ENCODE peak calls at places on chromosomes 16 and 17, in four cellular contexts. K is hepatocyte; W is GM06990; M is activated CD8-positive, alpha-beta T cell treated with anti-CD3 and anti-CD28 coated beads for 36 hours. H is an unnamed sample.

GRCh38 chr17:2591040-2591640 is 2.3 kb upstream of the PAFAH1B1 start:
- DNase-seq in W (no peak), K (no peak), M (no peak), H (peak)

GRCh38 chr17:49789278-49789578 is 747 bp downstream of the KAT7 start:
- DNase-seq in K (no peak), M (no peak), W (no peak), H (no peak)

GRCh38 chr17:27807567-27808470 is 7.5 kb upstream of the NOS2 start:
- DNase-seq in W (peak), K (peak), M (peak), H (no peak)

GRCh38 chr17:19263621-19264010 is 26.4 kb downstream of the EPN2 start:
- DNase-seq in K (no peak), W (no peak), M (no peak), H (no peak)

GRCh38 chr17:74119049-74119580 is 84.4 kb upstream of the RPL38 start:
- DNase-seq in M (no peak), K (no peak), W (no peak), H (no peak)

GRCh38 chr16:51473091-51473490 is 322.0 kb upstream of the SALL1 start:
- DNase-seq in W (no peak), M (no peak), K (no peak), H (no peak)

GRCh38 chr17:556431-556995 is 158.1 kb downstream of the VPS53 start:
- DNase-seq in M (no peak), W (no peak), K (no peak), H (no peak)

GRCh38 chr17:79667746-79668145 is 56.9 kb upstream of the RBFOX3 start:
- DNase-seq in M (no peak), K (no peak), W (no peak), H (no peak)

GRCh38 chr17:65553646-65554567 is 7.5 kb downstream of the AXIN2 start:
- DNase-seq in K (no peak), M (no peak), W (no peak), H (no peak)

GRCh38 chr17:39920218-39921210 is 2.1 kb upstream of the GSDMB start:
- DNase-seq in K (peak), W (peak), M (peak), H (no peak)

GRCh38 chr17:63358111-63358839 is 87.8 kb downstream of the CYB561 start:
- DNase-seq in M (no peak), W (no peak), K (no peak), H (no peak)

GRCh38 chr16:68728558-68728957 is 8.5 kb upstream of the CDH1 start:
- DNase-seq in M (no peak), W (no peak), K (no peak), H (no peak)

GRCh38 chr17:16909472-16909871 is 62.4 kb downstream of the TNFRSF13B start:
- DNase-seq in M (no peak), W (no peak), K (no peak), H (no peak)

GRCh38 chr17:73776978-73777567 is 132.8 kb upstream of the SDK2 start:
- DNase-seq in K (no peak), W (no peak), M (no peak), H (no peak)

GRCh38 chr17:78327880-78328279 is 32.0 kb downstream of the SOCS3 start:
- DNase-seq in K (no peak), W (no peak), M (no peak), H (no peak)

GRCh38 chr16:85178596-85178995 is 66.3 kb upstream of the CIBAR2 start:
- DNase-seq in K (no peak), W (no peak), M (no peak), H (no peak)

GRCh38 chr16:17389392-17389791 is 81.4 kb downstream of the XYLT1 start:
- DNase-seq in M (no peak), K (no peak), W (no peak), H (no peak)

GRCh38 chr17:47696717-47697642 is 3.0 kb downstream of the TBKBP1 start:
- DNase-seq in K (no peak), M (no peak), W (no peak), H (no peak)

GRCh38 chr16:67393111-67393789 is at the start of gene TPPP3:
- DNase-seq in M (peak), K (peak), W (no peak), H (peak)

GRCh38 chr17:78313735-78314648 is 45.9 kb downstream of the SOCS3 start:
- DNase-seq in M (peak), K (peak), W (peak), H (peak)

GRCh38 chr17:67602974-67603373 is 114.8 kb upstream of the NOL11 start:
- DNase-seq in M (peak), W (peak), K (peak), H (no peak)

GRCh38 chr17:82868715-82869131 is 28.9 kb upstream of the ZNF750 start:
- DNase-seq in W (no peak), M (no peak), K (no peak), H (no peak)

GRCh38 chr16:69443809-69444611 is 19.6 kb downstream of the CYB5B start:
- DNase-seq in M (peak), K (no peak), W (peak), H (no peak)

GRCh38 chr17:65374966-65375365 is 186.5 kb downstream of the AXIN2 start:
- DNase-seq in W (no peak), K (no peak), M (no peak), H (no peak)

GRCh38 chr17:46776298-46777005 is 42.0 kb downstream of the WNT3 start:
- DNase-seq in M (no peak), W (no peak), K (no peak), H (no peak)

GRCh38 chr17:1111599-1112443 is 68.0 kb downstream of the ABR start:
- DNase-seq in M (no peak), K (no peak), W (no peak), H (no peak)

GRCh38 chr16:66267287-66268137 is 99.0 kb upstream of the CDH5 start:
- DNase-seq in M (no peak), W (no peak), K (no peak), H (peak)

GRCh38 chr17:40347319-40348135 is 17.0 kb downstream of the GJD3 start:
- DNase-seq in M (no peak), W (no peak), K (no peak), H (no peak)

GRCh38 chr17:15436399-15437369 is 30.7 kb downstream of the CDRT4 start:
- DNase-seq in W (no peak), M (peak), K (peak), H (no peak)

GRCh38 chr17:59786213-59786535 is 78.7 kb downstream of the VMP1 start:
- DNase-seq in K (no peak), W (no peak), M (no peak), H (no peak)
- TF ChIP-seq CTCF in K (no peak), W (no peak), M (no peak), H (no peak)

DNA sequence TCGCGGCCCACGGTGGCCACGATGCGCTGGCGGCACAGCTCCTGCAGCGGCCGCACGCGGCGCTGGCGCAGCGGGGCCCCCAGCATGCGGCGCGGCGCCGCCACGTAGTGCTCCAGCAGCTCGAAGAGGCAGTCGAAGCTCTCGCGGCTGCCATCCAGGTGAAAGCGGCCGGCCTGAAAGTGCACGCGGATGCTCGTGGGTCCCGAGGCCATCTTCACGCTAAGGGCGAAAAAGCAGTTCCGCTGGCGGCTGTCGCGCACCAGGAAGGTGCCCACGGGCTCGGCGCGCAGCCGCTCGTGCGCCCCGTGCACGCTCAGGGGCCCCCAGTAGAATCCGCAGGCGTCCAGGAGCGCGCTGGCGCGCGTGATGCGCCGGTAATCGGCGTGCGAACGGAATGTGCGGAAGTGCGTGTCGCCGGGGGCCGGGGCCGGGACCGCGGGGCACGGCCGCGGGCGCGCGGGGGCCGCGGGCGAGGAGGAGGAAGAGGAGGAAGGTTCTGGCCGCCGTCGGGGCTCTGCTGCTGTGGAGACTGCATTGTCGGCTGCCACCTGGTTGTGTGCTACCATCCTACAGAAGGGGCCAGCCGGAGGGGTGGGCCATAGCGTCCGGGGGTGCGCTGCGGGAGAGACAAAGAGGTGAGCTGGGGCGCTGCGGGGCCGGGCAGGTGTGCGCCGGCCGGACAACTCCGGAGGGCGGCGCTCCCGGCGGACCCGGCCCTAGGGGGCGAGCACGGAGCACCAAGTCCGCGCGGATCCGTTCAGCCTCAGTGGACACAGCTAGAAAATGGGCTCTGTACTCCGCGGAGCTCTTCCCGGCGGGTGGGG is 879 bp downstream of the SOCS1 start:
- DNase-seq in W (peak), M (peak), K (peak), H (no peak)
- TF ChIP-seq CTCF in W (no peak), M (no peak), K (no peak), H (no peak)

DNA sequence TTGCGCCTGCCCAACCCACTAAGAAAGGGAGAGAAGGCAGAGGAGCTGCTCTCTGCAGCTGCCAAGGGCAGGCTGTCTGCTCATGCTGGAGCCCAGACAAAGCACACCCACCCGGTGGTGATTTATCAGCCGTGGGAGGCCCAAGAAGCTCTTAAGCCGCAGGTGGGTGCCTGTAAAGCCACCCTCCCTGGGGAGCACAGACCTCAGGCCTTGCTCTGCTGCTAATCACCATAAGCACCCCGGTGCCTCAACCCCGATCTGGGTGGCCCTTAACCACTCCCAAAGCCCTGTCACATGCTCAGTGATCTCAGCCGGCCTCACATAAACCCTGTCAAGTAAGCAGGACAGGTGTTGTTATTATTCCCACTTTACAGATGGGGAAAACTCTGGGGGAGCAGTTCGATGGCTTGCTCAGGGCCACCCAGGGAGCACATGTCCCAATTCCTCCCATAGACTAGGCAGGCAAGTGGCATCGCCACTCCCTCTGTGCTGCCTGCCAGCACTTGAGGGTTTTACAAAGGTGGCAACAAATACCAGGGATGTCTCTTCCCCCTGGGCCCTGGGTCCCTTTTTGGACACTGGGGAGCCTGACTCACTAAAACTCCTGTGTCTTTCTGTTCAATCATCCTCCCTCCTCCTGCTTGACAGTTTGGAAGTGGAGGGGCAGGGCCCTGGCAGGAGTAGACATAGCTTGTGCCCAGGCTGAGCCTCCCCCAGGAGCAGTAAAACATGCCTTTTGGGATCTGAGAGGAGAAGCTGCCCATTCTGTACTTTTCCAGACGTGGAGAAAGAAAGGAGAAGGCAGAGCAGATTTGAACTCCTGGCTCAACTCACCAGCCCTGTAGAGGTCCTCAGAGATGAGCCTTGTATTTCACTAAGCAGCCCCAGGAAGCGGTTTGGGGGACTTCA is 299.3 kb downstream of the SOX9 start:
- DNase-seq in W (peak), K (peak), M (no peak), H (no peak)
- TF ChIP-seq CTCF in W (peak), K (no peak), M (no peak), H (no peak)

DNA sequence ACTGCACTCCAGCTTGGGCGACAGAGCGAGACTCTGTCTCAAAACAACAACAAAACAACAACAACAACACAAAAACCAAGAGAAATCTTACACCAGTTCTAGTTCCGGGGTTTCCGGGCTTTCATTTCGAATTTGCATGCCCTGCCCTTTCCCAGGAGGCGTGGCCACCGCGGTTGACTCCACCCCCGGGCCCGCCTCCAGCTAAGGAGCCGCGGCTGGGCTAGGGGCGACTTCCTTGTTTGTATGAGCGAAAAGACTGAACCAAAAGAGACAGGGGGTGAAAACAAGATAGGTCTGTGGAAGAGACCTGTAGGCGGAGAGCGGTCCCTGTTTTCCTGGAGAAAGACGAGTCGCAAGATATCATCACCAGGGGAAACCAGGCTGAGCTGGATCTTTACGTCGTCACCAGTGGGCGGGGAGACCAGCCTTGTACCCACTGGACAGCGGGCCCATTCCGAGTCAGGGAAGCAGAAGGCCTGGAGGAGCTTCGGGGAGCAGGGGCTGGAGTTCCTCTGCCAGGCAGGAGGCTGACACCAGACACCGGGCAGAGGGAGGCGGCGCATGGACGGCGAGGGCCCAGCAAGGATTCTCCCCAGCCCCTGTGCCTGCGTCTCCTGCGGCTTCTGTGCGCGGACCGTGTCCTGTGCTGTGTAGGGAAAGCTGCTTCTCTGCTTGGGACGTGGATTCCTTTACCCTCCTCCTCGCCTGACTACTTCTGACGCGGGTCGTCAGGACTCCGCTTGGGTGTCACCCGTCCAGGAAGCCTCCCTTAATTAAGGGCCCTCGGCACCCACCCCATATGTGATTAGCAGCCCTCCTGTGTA is 10.4 kb upstream of the ARL4D start:
- DNase-seq in W (peak), K (peak), M (peak), H (peak)
- TF ChIP-seq CTCF in W (no peak), K (no peak), M (no peak), H (no peak)

DNA sequence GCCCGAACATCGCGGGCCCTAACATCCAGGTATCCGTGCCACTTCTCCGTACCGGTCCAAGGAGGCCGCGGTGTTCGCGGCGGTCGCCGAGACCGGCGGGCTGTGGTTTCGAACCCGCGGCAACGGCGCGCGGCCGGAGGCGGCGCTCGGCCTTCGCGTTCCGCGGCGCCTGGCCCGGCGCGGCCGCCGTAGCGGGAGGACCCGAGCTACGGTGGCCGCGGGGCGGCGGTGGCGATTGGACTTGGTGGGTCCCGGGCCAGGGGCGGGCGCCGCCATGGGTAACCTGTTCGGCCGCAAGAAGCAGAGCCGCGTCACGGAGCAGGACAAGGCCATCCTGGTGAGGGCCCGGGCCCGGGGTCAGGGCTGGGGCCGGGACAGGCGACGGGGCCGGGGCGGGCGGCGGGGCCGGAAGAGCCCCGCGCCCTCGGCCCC is at the start of gene CHMP6:
- DNase-seq in K (peak), W (peak), M (peak), H (peak)
- TF ChIP-seq CTCF in K (no peak), W (no peak), M (no peak), H (peak)

GRCh38 chr17:38447502-38448095 is 19.3 kb downstream of the ARHGAP23 start:
- DNase-seq in M (no peak), K (no peak), W (no peak), H (no peak)
- TF ChIP-seq CTCF in M (no peak), K (no peak), W (no peak), H (no peak)

DNA sequence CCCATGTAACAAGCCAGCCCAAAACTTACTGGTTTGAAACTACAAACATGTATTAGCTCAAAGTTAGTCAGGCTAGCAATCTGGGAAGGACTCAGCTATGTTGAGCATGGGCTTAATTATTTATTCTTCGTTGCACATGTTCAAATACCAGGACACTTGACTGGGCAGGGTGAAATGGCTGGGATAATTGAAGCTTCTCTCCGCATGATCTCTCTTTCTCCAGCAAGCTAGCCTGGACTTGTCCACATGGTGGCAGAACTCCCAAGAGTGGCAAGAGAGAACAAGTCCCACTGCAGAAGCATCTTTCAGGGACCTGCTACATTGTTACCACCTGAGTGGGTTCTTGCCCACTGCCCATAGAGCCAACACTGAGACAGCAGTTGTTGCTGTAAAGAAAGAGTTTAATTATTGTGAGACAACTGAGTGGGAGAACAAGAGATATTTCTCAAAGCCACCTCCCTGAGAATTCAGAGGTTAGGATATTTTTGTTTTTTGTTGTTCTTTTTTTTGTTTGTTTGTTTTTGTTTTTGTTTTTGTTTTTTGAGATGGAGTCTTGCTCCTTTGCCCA is 16.8 kb upstream of the ATF7IP2 start:
- DNase-seq in M (no peak), W (no peak), K (no peak), H (no peak)
- TF ChIP-seq CTCF in M (no peak), W (peak), K (no peak), H (no peak)

GRCh38 chr17:81254955-81255717 is 16.0 kb downstream of the NDUFAF8 start:
- DNase-seq in M (no peak), W (no peak), K (peak), H (no peak)
- TF ChIP-seq CTCF in M (no peak), W (peak), K (peak), H (peak)

GRCh38 chr16:1351582-1352362 is at the start of the genes GNPTG and TSR3:
- DNase-seq in K (peak), M (peak), W (peak), H (peak)
- TF ChIP-seq CTCF in K (no peak), M (no peak), W (no peak), H (no peak)